ENCODE peak calls at places on chromosomes 12 and 14, in five cellular contexts. K is HCT116, J is right lobe of liver, V is IMR-90, F is A549. G is an unnamed sample.
A peak's percentile ranks its signal among the peaks of the same experiment; 100 is the strongest.

GRCh38 chr12:52561880-52562449 is 9.0 kb upstream of the KRT71 start:
- ATAC-seq in K (peak; percentile 84), J (peak; percentile 86), V (no peak), F (peak; percentile 85), G (no peak)

GRCh38 chr12:34347367-34347766 is 325.1 kb downstream of the ALG10 start:
- ATAC-seq in K (peak; percentile 61), J (no peak), V (no peak), F (peak; percentile 71), G (no peak)

GRCh38 chr12:130687190-130687589 is 28.9 kb downstream of the RIMBP2 start:
- ATAC-seq in K (no peak), J (no peak), V (no peak), F (no peak), G (no peak)

GRCh38 chr14:77589099-77589498 is 27.3 kb downstream of the SPTLC2 start:
- ATAC-seq in K (no peak), J (peak; percentile 58), V (no peak), F (no peak), G (no peak)

GRCh38 chr14:71487941-71488340 is 444.3 kb upstream of the RGS6 start:
- ATAC-seq in K (no peak), J (no peak), V (peak; percentile 19), F (no peak), G (no peak)

GRCh38 chr14:75522224-75522764 is at the start of gene BATF:
- ATAC-seq in K (no peak), J (peak; percentile 61), V (no peak), F (no peak), G (peak; percentile 15)

GRCh38 chr12:90808568-90808967 is 146.4 kb downstream of the CCER1 start:
- ATAC-seq in K (no peak), J (no peak), V (no peak), F (no peak), G (no peak)

GRCh38 chr14:63134801-63135200 is 69.4 kb upstream of the RHOJ start:
- ATAC-seq in K (no peak), J (no peak), V (peak; percentile 59), F (no peak), G (no peak)

GRCh38 chr12:13952096-13952495 is 29.3 kb downstream of the GRIN2B start:
- ATAC-seq in K (no peak), J (no peak), V (no peak), F (no peak), G (no peak)

GRCh38 chr12:19529933-19530630 is 90.8 kb downstream of the AEBP2 start:
- ATAC-seq in K (peak; percentile 46), J (no peak), V (peak; percentile 60), F (no peak), G (no peak)

GRCh38 chr12:1835178-1836131 is 15.1 kb downstream of the LRTM2 start:
- ATAC-seq in K (no peak), J (no peak), V (no peak), F (no peak), G (no peak)
- H3K4me1 ChIP-seq in K (no peaks in the 10 kb centered on the region), J (no peaks in the 10 kb centered on the region), V (no peaks in the 10 kb centered on the region), F (no peaks in the 10 kb centered on the region), G (no peaks in the 10 kb centered on the region)

GRCh38 chr12:113211160-113211559 is 10.1 kb upstream of the TPCN1 start:
- ATAC-seq in K (no peak), J (no peak), V (no peak), F (no peak), G (no peak)
- H3K27ac ChIP-seq in K (no peak overlapping the region), J (no peak overlapping the region), V (no peak overlapping the region), F (no peak overlapping the region), G (no peak overlapping the region)

GRCh38 chr14:50399251-50400032 is 2.8 kb upstream of the CDKL1 start:
- ATAC-seq in K (no peak), J (no peak), V (no peak), F (no peak), G (no peak)

GRCh38 chr14:50394713-50395112 is 2.0 kb downstream of the CDKL1 start:
- ATAC-seq in K (no peak), J (no peak), V (no peak), F (no peak), G (no peak)

GRCh38 chr14:50397461-50398196 is 948 bp upstream of the CDKL1 start:
- ATAC-seq in K (peak; percentile 5), J (peak; percentile 66), V (no peak), F (peak; percentile 62), G (peak; percentile 11)

GRCh38 chr14:50395448-50395847 is 1.2 kb downstream of the CDKL1 start:
- ATAC-seq in K (no peak), J (no peak), V (no peak), F (no peak), G (no peak)

DNA sequence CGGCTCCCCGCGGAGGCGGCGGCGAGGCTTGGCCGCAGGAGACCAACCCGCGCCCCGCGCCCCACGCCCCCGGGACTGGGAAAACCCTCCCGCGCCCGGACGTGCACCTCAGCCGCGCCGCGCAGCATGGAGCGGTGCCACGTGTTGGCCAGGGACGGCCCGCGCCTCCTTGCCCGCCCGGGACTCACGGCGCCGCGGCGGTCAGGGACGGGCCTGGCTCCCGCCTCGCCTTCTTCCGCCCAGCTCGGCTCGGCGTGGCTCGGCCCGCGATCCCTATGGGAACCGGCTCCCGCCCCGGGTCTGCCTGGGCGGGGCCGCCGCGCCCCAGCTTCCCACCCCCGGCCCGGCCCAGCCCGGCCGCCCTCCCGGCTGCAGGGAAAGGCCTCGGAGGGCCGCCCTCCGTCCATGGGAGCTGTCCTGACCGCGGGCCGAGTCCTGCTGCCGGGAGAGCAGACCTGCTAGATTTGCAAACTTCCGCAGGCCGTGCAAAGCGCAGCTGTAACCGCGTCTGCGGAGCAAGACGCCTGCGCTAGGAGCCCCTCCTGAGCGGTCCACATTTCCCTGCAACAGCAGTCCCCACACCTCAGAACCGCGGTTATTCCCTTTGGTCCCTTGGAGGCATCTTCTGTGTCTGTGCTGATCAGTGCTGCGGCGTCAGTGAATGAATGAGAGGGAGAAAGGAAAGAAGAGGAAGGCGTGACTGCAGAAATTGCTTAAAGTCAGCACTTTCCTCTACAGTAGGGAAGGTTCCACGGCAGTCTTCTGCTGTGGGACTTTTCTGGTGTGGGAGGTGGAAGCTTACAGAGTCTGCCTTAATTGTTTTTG is at the start of gene CDKL1:
- ATAC-seq in K (peak; percentile 84), J (peak; percentile 87), V (peak; percentile 84), F (peak; percentile 90), G (peak; percentile 86)
- TF ChIP-seq POLR2A in K (peak; percentile 33), J (no peak), V (no peak), F (peak; percentile 86), G (peak; percentile 35)

DNA sequence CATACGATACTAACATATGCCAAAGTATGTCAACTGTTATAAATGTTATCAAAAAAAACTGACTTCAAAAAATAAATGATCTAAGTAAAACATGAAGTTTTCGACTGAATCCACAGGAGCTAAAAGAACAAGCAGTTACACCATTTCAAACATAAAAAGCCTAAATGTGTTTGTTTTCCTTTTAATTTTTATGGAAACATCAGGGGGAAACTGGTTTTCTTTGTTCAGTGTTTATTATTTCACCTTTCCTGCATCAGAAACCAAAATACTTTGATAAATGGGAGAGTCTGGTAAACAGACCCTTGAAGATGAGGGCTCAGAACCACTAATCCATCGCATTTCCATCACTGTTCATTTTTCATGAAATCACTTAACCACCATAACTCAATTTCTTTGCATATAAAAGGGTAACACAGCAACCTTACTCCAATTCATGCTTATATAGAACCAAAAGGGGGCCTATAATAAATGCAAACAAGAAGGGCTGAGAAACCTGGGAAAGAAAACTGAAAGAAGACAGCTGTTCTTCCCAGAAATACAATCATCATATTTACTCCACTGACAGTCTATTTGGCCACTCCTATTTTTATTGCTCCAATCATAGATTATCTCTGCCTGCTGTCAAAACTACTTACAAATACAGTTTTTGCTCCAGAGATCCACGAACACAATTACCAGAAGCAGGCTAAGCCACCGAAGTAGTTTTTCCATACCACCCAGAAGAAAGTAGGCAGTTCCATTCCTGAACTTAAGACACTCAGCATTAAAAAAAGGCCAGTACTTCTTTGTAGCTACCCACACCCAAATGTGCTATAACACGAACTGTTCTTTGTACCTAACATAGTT is 16.9 kb downstream of the FGD6 start:
- ATAC-seq in K (no peak), J (no peak), V (no peak), F (peak; percentile 3), G (no peak)
- H3K4me1 ChIP-seq in K (peaks cover 49% of the 10 kb centered on the region), J (no peaks in the 10 kb centered on the region), V (peaks cover 22% of the 10 kb centered on the region), F (peaks cover 67% of the 10 kb centered on the region), G (peaks cover 9% of the 10 kb centered on the region)

DNA sequence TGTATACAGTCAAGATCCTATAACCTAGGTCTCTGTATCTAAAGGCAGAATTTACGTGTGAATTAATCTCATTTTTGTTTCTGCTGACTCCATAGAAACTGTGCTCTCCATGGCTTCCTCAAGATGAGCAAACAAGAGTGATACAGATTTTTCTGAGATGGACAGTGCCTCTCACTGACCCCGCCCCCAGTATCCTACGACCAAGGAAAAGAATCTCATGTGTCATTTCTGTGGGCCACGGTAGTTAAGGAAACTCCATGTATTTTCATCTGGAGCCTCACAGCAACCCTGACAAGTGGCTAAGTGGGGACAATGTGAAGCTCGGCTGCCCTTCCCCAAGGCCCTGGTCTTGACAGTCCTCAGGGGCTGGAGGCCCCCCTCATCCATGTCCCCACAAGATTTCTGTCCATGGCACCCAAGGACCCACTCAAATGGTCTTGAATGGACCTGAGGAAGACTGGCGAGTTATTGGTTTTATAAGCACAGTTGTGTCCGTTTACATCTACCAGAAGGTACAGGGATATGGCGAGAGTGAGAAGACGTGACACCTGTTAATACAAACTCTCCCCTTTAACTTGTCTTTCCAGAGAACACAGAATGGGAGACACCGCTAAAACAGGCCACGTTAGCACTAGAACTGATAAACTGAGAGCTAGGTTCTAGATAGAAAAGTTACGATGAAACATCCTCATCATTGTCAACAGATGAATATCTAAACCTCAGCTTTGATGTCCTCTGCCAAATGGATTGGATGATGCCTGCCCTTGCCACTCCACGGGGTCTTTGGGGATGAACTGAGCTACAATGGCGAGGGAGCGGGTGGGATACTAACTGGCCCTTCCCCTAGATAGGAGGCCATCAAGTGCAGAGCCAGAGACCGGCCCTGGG is 108.4 kb upstream of the EGLN3 start:
- ATAC-seq in K (no peak), J (no peak), V (no peak), F (peak; percentile 5), G (no peak)
- H3K27ac ChIP-seq in K (peak overlapping the region; percentile 82), J (peak overlapping the region; percentile 91), V (peak overlapping the region; percentile 50), F (peak overlapping the region; percentile 90), G (peak overlapping the region; percentile 91)

DNA sequence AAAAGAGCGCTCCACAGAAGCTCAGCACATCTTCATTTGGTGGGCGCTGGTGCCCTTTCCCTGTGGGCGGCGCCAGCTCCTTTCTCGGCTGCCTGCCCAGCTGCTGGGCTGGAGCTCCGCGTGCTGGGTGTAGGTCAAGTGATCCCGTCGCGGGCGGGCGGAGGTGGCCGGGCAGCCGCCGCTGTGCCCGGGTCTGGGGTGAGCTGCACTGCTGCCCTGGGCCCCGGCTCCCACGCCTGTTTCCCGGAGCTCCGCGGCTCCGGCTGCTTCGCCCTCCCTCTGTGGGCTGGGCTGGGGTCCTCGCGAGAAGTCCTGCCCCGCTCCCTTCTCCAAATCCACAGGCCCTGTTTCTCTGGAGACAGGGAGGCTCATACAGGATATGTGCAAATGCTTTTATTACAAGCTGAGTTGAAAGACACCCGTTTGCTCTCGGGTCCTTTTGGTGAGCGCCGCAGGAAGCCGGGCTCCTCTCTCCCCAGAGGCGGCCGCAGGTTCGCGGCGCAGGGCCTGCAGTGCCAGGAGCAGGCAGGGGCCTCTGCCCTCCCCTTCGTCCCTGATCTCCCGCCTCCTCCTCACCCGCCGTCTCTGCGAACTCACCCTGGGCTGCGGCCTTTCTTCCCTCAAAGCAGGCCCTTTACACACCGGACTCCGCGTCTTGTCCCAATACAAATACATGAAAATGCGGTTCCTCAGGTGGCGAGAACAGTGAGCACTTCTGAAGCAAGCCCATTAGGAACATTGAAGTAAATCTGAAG is 67.8 kb upstream of the CAPRIN2 start:
- ATAC-seq in K (no peak), J (peak; percentile 95), V (peak; percentile 83), F (peak; percentile 85), G (peak; percentile 79)
- TF ChIP-seq POLR2A in K (no peak), J (peak; percentile 32), V (no peak), F (peak; percentile 25), G (no peak)